ENCODE peak calls at places on chromosomes 12 and 14, in four cellular contexts. W is gastrocnemius medialis, Z is progenitor cell of endocrine pancreas, T is lower leg skin. A is an unnamed sample.

GRCh38 chr12:110039085-110039807 is 9.1 kb downstream of the C12orf76 start:
- DNase-seq in W (no peak), Z (no peak), T (no peak), A (no peak)

GRCh38 chr14:43795600-43796228 is 711.4 kb downstream of the FSCB start:
- DNase-seq in W (no peak), Z (no peak), T (no peak), A (no peak)

GRCh38 chr12:53418221-53418620 is 5.4 kb upstream of the AMHR2 start:
- DNase-seq in W (no peak), Z (no peak), T (no peak), A (no peak)

GRCh38 chr12:77973579-77973978 is 142.9 kb downstream of the NAV3 start:
- DNase-seq in W (no peak), Z (no peak), T (no peak), A (no peak)

GRCh38 chr12:96442906-96443305 is 42.7 kb upstream of the CDK17 start:
- DNase-seq in W (no peak), Z (no peak), T (no peak), A (no peak)

GRCh38 chr12:86138770-86139169 is 117.4 kb downstream of the MGAT4C start:
- DNase-seq in W (no peak), Z (no peak), T (no peak), A (no peak)

GRCh38 chr14:98437113-98437512 is 834.9 kb downstream of the BCL11B start:
- DNase-seq in W (no peak), Z (no peak), T (no peak), A (no peak)

GRCh38 chr12:107356266-107356936 is 263.1 kb upstream of the CRY1 start:
- DNase-seq in W (no peak), Z (no peak), T (no peak), A (no peak)

GRCh38 chr12:62785941-62786559 is 148.9 kb downstream of the PPM1H start:
- DNase-seq in W (no peak), Z (no peak), T (no peak), A (no peak)

GRCh38 chr14:51862839-51863235 is 2.4 kb downstream of the GNG2 start:
- DNase-seq in W (no peak), Z (no peak), T (no peak), A (no peak)

GRCh38 chr14:21346532-21347135 is 37.2 kb downstream of the SUPT16H start:
- DNase-seq in W (no peak), Z (no peak), T (no peak), A (no peak)

GRCh38 chr12:119870462-119870861 is 6.7 kb downstream of the CIT start:
- DNase-seq in W (no peak), Z (no peak), T (no peak), A (no peak)

GRCh38 chr14:32996343-32996742 is 57.7 kb downstream of the NPAS3 start:
- DNase-seq in W (no peak), Z (no peak), T (no peak), A (no peak)

GRCh38 chr12:104578453-104578852 is 121.7 kb downstream of the CHST11 start:
- DNase-seq in W (no peak), Z (no peak), T (no peak), A (no peak)

DNA sequence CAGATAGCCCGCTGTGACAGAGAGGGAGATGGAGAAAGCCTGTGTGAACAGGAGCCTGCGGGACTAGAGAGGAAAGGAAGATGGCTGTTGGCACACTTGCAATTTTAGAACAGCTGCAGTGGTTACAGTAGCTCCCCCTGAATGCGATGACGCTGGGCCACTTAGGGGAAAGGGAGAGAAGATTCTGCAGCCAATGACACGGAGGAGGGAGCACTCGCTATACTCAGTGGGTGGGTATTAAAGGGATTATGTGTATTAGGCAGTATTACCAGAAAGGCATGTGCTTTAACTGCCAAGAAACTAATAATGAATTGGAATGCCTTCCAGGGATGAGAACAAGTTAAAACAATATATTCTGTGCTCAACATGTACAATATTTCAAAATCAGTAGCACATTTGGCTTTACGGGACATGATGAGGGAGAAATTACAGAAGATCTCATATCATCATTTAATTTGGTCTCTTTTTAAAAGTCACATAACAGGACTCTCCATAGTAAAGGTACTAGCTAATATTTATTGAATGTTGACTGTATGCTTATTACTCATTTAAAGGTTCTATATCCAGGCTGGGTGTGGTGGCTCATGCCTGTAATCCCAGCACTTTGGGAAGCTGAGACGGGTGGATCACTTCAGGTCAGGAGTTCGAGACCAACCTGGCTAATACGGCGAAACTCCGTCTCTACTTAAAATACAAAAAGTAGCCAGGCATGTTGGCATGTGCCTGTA is 35.9 kb upstream of the FOS start:
- DNase-seq in W (peak), Z (no peak), T (no peak), A (no peak)
- TF ChIP-seq CTCF in W (no peak), Z (no peak), T (no peak), A (no peak)

GRCh38 chr12:51970904-51971646 is 19.6 kb downstream of the ACVR1B start:
- DNase-seq in W (no peak), Z (peak), T (no peak), A (no peak)
- TF ChIP-seq CTCF in W (no peak), Z (peak), T (no peak), A (peak)

DNA sequence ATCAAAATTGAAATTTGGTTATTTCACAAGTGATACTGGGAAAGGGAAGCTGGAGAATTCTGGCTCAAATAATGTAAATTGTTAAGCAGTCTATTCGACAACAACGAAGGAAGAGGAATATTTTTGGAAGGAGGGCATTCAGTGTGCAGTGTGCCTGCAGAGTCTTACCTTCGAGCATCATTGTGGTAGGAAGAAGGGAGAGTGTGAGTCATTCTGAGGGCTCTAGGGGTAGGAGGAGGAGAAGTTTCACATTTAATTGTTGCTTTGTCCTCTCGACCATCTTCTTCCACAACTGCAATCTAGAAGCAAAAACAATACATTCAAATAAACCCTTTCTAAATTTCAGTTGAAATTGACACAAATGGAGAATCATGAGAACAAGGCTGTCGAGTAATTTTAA is 263.0 kb downstream of the ACSS3 start:
- DNase-seq in W (no peak), Z (no peak), T (no peak), A (no peak)
- TF ChIP-seq CTCF in W (no peak), Z (no peak), T (no peak), A (no peak)

GRCh38 chr14:103250888-103251287 is 83.1 kb upstream of the EIF5 start:
- DNase-seq in W (no peak), Z (no peak), T (peak), A (no peak)

GRCh38 chr14:103255555-103255954 is 78.5 kb upstream of the EIF5 start:
- DNase-seq in W (no peak), Z (no peak), T (peak), A (no peak)

GRCh38 chr14:103247169-103247606 is 86.8 kb upstream of the EIF5 start:
- DNase-seq in W (no peak), Z (no peak), T (no peak), A (no peak)

GRCh38 chr14:103246089-103246488 is 87.9 kb upstream of the EIF5 start:
- DNase-seq in W (no peak), Z (no peak), T (no peak), A (no peak)

GRCh38 chr14:103250181-103250580 is 83.9 kb upstream of the EIF5 start:
- DNase-seq in W (no peak), Z (no peak), T (no peak), A (no peak)
- TF ChIP-seq CTCF in W (no peak), Z (no peak), T (no peak), A (no peak)

GRCh38 chr14:22658951-22659350 is 14.8 kb upstream of the OR6J1 start:
- DNase-seq in W (no peak), Z (no peak), T (no peak), A (no peak)

GRCh38 chr14:22660654-22661053 is 16.5 kb upstream of the OR6J1 start:
- DNase-seq in W (no peak), Z (no peak), T (no peak), A (no peak)

GRCh38 chr14:22656945-22657711 is 13.0 kb upstream of the OR6J1 start:
- DNase-seq in W (no peak), Z (no peak), T (no peak), A (no peak)

GRCh38 chr14:22656226-22656625 is 12.1 kb upstream of the OR6J1 start:
- DNase-seq in W (no peak), Z (no peak), T (no peak), A (no peak)

GRCh38 chr14:22657861-22658260 is 13.7 kb upstream of the OR6J1 start:
- DNase-seq in W (no peak), Z (no peak), T (no peak), A (no peak)
- TF ChIP-seq CTCF in W (no peak), Z (peak), T (no peak), A (no peak)

DNA sequence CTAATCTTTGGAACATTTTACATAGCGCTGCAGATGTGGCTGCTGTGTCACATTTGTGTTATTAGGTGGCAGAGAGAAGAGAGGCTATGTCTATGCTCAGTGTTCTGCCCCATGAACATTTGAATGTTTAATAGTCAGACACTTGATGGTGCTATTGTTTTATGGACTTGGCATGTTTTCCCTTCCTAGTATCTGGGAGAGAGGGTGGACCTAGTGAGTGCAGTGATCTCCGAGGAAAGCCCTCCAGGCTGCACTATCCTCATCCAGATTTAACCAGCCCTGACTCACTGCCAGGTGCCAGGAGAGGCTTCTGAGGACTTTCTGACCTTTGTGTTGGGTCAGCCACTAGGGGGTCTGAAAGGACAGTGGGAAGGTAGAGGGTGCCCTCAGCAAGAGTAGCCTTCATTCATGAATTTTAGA is 24.3 kb downstream of the ZFC3H1 start:
- DNase-seq in W (no peak), Z (no peak), T (no peak), A (no peak)
- TF ChIP-seq CTCF in W (no peak), Z (peak), T (no peak), A (no peak)

GRCh38 chr12:22627351-22627750 is 2.4 kb downstream of the ETNK1 start:
- DNase-seq in W (no peak), Z (no peak), T (no peak), A (no peak)

GRCh38 chr12:22625671-22626251 is 790 bp downstream of the ETNK1 start:
- DNase-seq in W (peak), Z (peak), T (no peak), A (peak)

GRCh38 chr12:22624573-22624907 is 431 bp upstream of the ETNK1 start:
- DNase-seq in W (no peak), Z (no peak), T (no peak), A (no peak)

GRCh38 chr12:22626429-22626828 is 1.5 kb downstream of the ETNK1 start:
- DNase-seq in W (no peak), Z (no peak), T (no peak), A (no peak)

GRCh38 chr12:22624908-22625646 is at the start of gene ETNK1:
- DNase-seq in W (peak), Z (peak), T (peak), A (peak)
- TF ChIP-seq CTCF in W (no peak), Z (peak), T (no peak), A (no peak)